ENCODE peak calls at places on chromosomes 7 and 10, in eight cellular contexts. L is A549, D is HepG2, T is testis, O is ovary, M is right lobe of liver, S is NB4, A is HCT116. Q is an unnamed sample.

GRCh38 chr7:30902466-30902865 is 9.2 kb upstream of the AQP1 start:
- DNase-seq in L (no peak), D (no peak), T (no peak), O (no peak), M (no peak), S (no peak), A (no peak), Q (no peak)

GRCh38 chr7:139718859-139719258 is 58.9 kb downstream of the HIPK2 start:
- DNase-seq in L (no peak), D (no peak), T (no peak), O (no peak), M (no peak), S (peak), A (no peak), Q (no peak)

GRCh38 chr7:27182285-27182827 is 2.7 kb downstream of the HOXA11 start:
- DNase-seq in L (no peak), D (no peak), T (no peak), O (no peak), M (peak), S (no peak), A (no peak), Q (no peak)

GRCh38 chr7:43639858-43640491 is 57.1 kb downstream of the STK17A start:
- DNase-seq in L (no peak), D (peak), T (peak), O (peak), M (peak), S (no peak), A (no peak), Q (no peak)

GRCh38 chr10:79359816-79360498 is 12.7 kb downstream of the PPIF start:
- DNase-seq in L (no peak), D (no peak), T (peak), O (no peak), M (no peak), S (no peak), A (no peak), Q (no peak)

GRCh38 chr10:107163904-107164861 is at the start of gene SORCS1:
- DNase-seq in L (no peak), D (no peak), T (peak), O (no peak), M (peak), S (no peak), A (no peak), Q (no peak)

GRCh38 chr7:129569811-129570215 is 41.7 kb upstream of the NRF1 start:
- DNase-seq in L (peak), D (peak), T (no peak), O (no peak), M (no peak), S (peak), A (peak), Q (no peak)

GRCh38 chr10:75211007-75211735 is 575 bp downstream of the VDAC2 start:
- DNase-seq in L (no peak), D (peak), T (peak), O (no peak), M (no peak), S (peak), A (no peak), Q (peak)

GRCh38 chr7:71095266-71095860 is 36.6 kb upstream of the GALNT17 start:
- DNase-seq in L (no peak), D (no peak), T (no peak), O (no peak), M (no peak), S (no peak), A (no peak), Q (no peak)

GRCh38 chr10:101672536-101672935 is 22.4 kb downstream of the FBXW4 start:
- DNase-seq in L (no peak), D (no peak), T (no peak), O (no peak), M (peak), S (no peak), A (no peak), Q (no peak)

GRCh38 chr7:40077849-40078248 is 56.6 kb downstream of the MPLKIP start:
- DNase-seq in L (no peak), D (no peak), T (no peak), O (no peak), M (no peak), S (peak), A (no peak), Q (no peak)

GRCh38 chr10:132637477-132638129 is 100.0 kb downstream of the INPP5A start:
- DNase-seq in L (peak), D (peak), T (no peak), O (peak), M (peak), S (peak), A (peak), Q (peak)

GRCh38 chr10:20157314-20157713 is 341.1 kb downstream of the PLXDC2 start:
- DNase-seq in L (no peak), D (no peak), T (no peak), O (no peak), M (no peak), S (no peak), A (no peak), Q (no peak)

GRCh38 chr7:30921951-30922401 is 10.3 kb downstream of the AQP1 start:
- DNase-seq in L (no peak), D (no peak), T (no peak), O (peak), M (peak), S (no peak), A (no peak), Q (no peak)

GRCh38 chr7:2386964-2387669 is 16.3 kb upstream of the CHST12 start:
- DNase-seq in L (no peak), D (no peak), T (no peak), O (no peak), M (no peak), S (no peak), A (no peak), Q (no peak)

GRCh38 chr7:22231141-22231540 is 125.8 kb downstream of the RAPGEF5 start:
- DNase-seq in L (no peak), D (no peak), T (no peak), O (no peak), M (no peak), S (no peak), A (no peak), Q (no peak)

GRCh38 chr10:42960491-42961155 is 116.2 kb upstream of the RET start:
- DNase-seq in L (no peak), D (no peak), T (no peak), O (no peak), M (peak), S (peak), A (peak), Q (no peak)

GRCh38 chr7:2641406-2642393 is 9.9 kb downstream of the TTYH3 start:
- DNase-seq in L (no peak), D (peak), T (peak), O (peak), M (peak), S (peak), A (no peak), Q (no peak)

GRCh38 chr7:135620980-135621850 is 41.1 kb upstream of the STMP1 start:
- DNase-seq in L (peak), D (peak), T (peak), O (peak), M (no peak), S (peak), A (peak), Q (peak)

GRCh38 chr7:76364198-76364584 is 5.4 kb upstream of the YWHAG start:
- DNase-seq in L (no peak), D (no peak), T (no peak), O (no peak), M (no peak), S (peak), A (no peak), Q (peak)

GRCh38 chr10:48525113-48525512 is 79.8 kb downstream of the ARHGAP22 start:
- DNase-seq in L (no peak), D (no peak), T (no peak), O (no peak), M (peak), S (no peak), A (no peak), Q (no peak)

GRCh38 chr10:48885376-48885775 is 54.3 kb downstream of the LRRC18 start:
- DNase-seq in L (peak), D (peak), T (peak), O (no peak), M (no peak), S (peak), A (peak), Q (peak)

GRCh38 chr10:43390791-43391190 is 18.2 kb downstream of the HNRNPF start:
- DNase-seq in L (no peak), D (peak), T (peak), O (peak), M (no peak), S (no peak), A (no peak), Q (peak)

GRCh38 chr7:31084226-31084625 is 32.1 kb downstream of the ADCYAP1R1 start:
- DNase-seq in L (no peak), D (no peak), T (no peak), O (no peak), M (no peak), S (no peak), A (no peak), Q (no peak)

GRCh38 chr10:30467939-30468338 is 34.0 kb downstream of the MAP3K8 start:
- DNase-seq in L (no peak), D (no peak), T (no peak), O (no peak), M (no peak), S (peak), A (no peak), Q (no peak)

DNA sequence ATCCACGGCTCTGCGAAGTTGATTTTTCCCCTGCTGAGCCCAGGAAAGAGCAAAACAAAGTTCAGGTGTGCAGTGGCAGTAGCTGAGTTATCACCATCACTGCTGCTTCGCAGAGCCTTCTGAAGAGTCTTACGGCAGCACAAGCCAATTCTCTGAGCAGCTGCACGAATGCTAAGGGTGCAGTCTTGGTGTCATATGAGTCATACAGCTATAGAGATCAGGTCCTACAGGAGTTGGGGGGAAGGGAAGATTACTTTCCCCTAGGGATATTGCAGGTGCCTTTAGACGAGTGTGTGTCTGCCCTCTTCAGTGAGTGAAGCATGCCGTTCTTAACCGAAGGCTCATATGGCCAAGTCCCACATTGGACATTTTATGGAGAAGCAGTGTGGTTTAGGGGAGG is 227.8 kb downstream of the CELF2 start:
- DNase-seq in L (no peak), D (no peak), T (no peak), O (no peak), M (no peak), S (peak), A (no peak), Q (no peak)
- TF ChIP-seq POLR2A in L (no peak), D (no peak), T (no peak), O (no peak), M (no peak), S (no peak), A (no peak), Q (no peak)

GRCh38 chr10:125822878-125823662 is at the start of the genes BCCIP and UROS:
- DNase-seq in L (peak), D (peak), T (peak), O (peak), M (peak), S (peak), A (peak), Q (peak)
- TF ChIP-seq POLR2A in L (peak), D (peak), T (no peak), O (peak), M (peak), S (peak), A (peak), Q (peak)

DNA sequence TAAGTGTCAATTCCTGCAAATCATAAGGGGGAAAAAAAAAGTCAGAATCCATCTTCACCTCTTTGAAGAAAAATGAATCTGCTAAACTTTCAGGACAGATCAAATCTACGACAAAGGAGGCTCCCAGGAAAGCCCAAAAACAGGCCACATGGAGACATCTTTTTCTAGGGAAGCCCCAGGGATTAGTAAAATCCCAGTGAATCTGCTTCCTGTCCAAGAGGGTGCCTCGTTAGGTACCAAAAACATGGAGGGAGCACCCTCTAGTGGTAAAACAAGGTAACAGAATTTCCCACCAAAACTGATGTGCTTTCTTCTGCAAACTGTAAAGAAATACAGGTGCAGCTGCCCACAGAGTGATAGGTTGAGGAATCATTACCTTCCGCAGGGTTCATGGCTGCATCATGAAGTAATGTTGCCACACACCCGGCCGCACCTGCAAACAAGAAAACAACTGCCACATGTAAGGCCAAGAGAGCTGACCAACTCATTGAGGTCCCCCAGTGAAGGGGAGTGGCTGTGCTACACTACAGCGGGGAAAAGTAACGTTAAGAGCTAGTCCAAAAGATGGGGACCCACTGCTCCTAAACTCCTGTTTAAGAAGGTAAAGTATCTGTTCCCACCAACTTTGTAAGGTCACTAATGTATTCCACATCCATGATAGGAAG is 7.9 kb downstream of the SLC25A28 start:
- DNase-seq in L (peak), D (peak), T (peak), O (peak), M (no peak), S (peak), A (peak), Q (peak)
- TF ChIP-seq POLR2A in L (no peak), D (no peak), T (no peak), O (no peak), M (no peak), S (no peak), A (no peak), Q (peak)

DNA sequence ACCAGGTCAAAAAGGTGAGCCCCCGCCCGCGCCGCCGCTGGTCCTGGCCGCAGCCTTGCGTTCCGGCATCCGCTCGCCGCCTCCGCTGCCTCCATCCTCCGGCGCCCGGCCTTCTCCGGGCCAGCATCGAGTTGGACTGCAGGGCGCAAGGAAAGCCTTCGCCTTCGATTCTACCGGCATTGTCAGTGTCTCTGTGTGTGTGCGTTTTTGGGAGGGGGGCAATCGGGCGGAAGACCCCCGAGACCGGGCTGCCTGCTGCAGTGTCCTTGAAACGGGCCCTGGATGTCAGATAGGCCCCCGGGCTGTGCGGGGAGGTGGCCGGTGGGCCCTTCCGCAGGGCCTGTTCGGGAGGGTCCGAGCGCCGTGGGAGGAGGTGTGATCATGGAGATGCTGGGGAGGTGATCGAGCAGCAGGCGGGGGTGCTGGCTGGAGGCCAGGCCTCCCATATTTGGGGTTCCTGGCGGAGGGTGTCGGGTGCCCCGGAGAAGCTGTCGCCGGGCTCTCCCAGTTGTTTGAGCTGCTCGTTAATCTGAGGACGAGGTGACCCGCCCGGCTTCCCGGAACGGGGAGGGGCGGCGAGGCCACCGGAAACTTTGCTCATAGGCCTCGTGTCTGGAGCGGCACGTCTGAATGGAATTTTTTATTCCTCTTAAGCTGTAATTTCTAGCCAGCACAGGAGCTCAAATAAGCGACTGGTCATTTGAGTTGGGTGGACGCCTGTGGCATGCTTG is 40.9 kb downstream of the HK1 start:
- DNase-seq in L (peak), D (no peak), T (peak), O (peak), M (peak), S (no peak), A (no peak), Q (peak)
- TF ChIP-seq POLR2A in L (no peak), D (no peak), T (no peak), O (no peak), M (peak), S (no peak), A (no peak), Q (peak)

GRCh38 chr10:11173062-11173461 is 155.4 kb downstream of the CELF2 start:
- DNase-seq in L (no peak), D (no peak), T (no peak), O (no peak), M (no peak), S (no peak), A (no peak), Q (no peak)

GRCh38 chr10:11168423-11169100 is 150.9 kb downstream of the CELF2 start:
- DNase-seq in L (no peak), D (no peak), T (no peak), O (no peak), M (no peak), S (no peak), A (no peak), Q (no peak)

GRCh38 chr10:11167233-11167979 is 149.7 kb downstream of the CELF2 start:
- DNase-seq in L (no peak), D (no peak), T (no peak), O (no peak), M (no peak), S (no peak), A (no peak), Q (no peak)

GRCh38 chr10:11171452-11171851 is 153.8 kb downstream of the CELF2 start:
- DNase-seq in L (no peak), D (no peak), T (no peak), O (no peak), M (no peak), S (no peak), A (no peak), Q (no peak)

GRCh38 chr10:11170993-11171416 is 153.3 kb downstream of the CELF2 start:
- DNase-seq in L (no peak), D (no peak), T (no peak), O (no peak), M (no peak), S (peak), A (no peak), Q (no peak)
- TF ChIP-seq POLR2A in L (no peak), D (no peak), T (no peak), O (no peak), M (peak), S (no peak), A (no peak), Q (no peak)